ENCODE peak calls at places on chromosomes 11 and 22, in ten cellular contexts. T is kidney tubule cell; K is activated T-cell treated with anti-CD3 and anti-CD28 coated beads, Interleukin-2, amount 50 U/mL, for 72 hours; E is fibroblast of lung; L is CD8-positive, alpha-beta T cell; F is left kidney; O is posterior vena cava; W is stimulated activated CD4-positive, alpha-beta T cell treated with anti-CD3 and anti-CD28 coated beads, Interleukin-2, amount 100 ng/mL, for 48 hours; H is fibroblast of villous mesenchyme; Z is HFFc6. I is an unnamed sample.

GRCh38 chr11:69674267-69674885 is 777 bp downstream of the LTO1 start:
- DNase-seq in O (peak), W (no peak), E (peak), Z (peak), L (no peak), H (peak), F (no peak), T (peak), K (peak), I (no peak)

GRCh38 chr11:74577624-74578396 is 14.6 kb upstream of the POLD3 start:
- DNase-seq in F (peak), H (no peak), T (no peak), L (no peak), K (no peak), W (no peak), E (no peak), Z (no peak), O (no peak), I (no peak)

GRCh38 chr11:70824590-70825300 is 426.4 kb downstream of the CTTN start:
- DNase-seq in L (no peak), T (no peak), O (no peak), E (no peak), F (peak), Z (no peak), K (no peak), H (no peak), W (no peak), I (peak)

GRCh38 chr22:40533712-40534378 is 102.7 kb downstream of the MRTFA start:
- DNase-seq in L (peak), F (peak), E (peak), W (no peak), Z (peak), O (no peak), H (peak), K (peak), T (peak), I (peak)

GRCh38 chr22:20890975-20891374 is 26.2 kb upstream of the CRKL start:
- DNase-seq in K (no peak), W (no peak), L (no peak), H (no peak), T (no peak), Z (no peak), O (no peak), E (no peak), F (no peak), I (no peak)

GRCh38 chr11:126104420-126104819 is 41.8 kb upstream of the CDON start:
- DNase-seq in Z (no peak), W (no peak), T (no peak), H (no peak), F (peak), O (peak), K (no peak), L (no peak), E (no peak), I (no peak)

GRCh38 chr11:14133381-14133780 is 170.9 kb downstream of the SPON1 start:
- DNase-seq in O (no peak), Z (no peak), T (no peak), F (no peak), K (no peak), E (no peak), L (no peak), W (no peak), H (no peak), I (no peak)

GRCh38 chr11:35478411-35479139 is 46.8 kb downstream of the PAMR1 start:
- DNase-seq in L (no peak), W (no peak), Z (no peak), H (no peak), E (no peak), F (no peak), O (no peak), K (no peak), T (no peak), I (no peak)

GRCh38 chr22:17303840-17304779 is 65.2 kb upstream of the CECR2 start:
- DNase-seq in Z (no peak), L (peak), W (peak), F (no peak), E (no peak), T (no peak), O (no peak), K (peak), H (no peak), I (peak)

GRCh38 chr22:47357086-47357485 is 594.6 kb downstream of the TBC1D22A start:
- DNase-seq in K (no peak), T (no peak), W (no peak), E (no peak), F (no peak), O (peak), L (no peak), H (no peak), Z (no peak), I (no peak)

GRCh38 chr11:77517226-77517625 is 43.3 kb upstream of the PAK1 start:
- DNase-seq in E (no peak), T (peak), Z (no peak), W (no peak), F (no peak), O (no peak), L (no peak), H (no peak), K (no peak), I (no peak)

GRCh38 chr11:1831338-1832180 is 3.2 kb upstream of the SYT8 start:
- DNase-seq in F (no peak), L (peak), E (no peak), K (no peak), W (no peak), Z (no peak), O (peak), T (no peak), H (no peak), I (no peak)

GRCh38 chr22:22037740-22038139 is 55.2 kb upstream of the TOP3B start:
- DNase-seq in T (no peak), H (peak), F (no peak), O (no peak), L (no peak), Z (peak), K (no peak), W (no peak), E (peak), I (no peak)